ENCODE peak calls at places on chromosomes 3 and 15, in four cellular contexts. E is A549, F is fibroblast of the aortic adventitia, S is GM10248. Q is an unnamed sample.

GRCh38 chr15:29800441-29801366 is 21.6 kb downstream of the TJP1 start:
- DNase-seq in E (no peak), F (no peak), S (no peak), Q (no peak)

GRCh38 chr15:69729167-69729748 is 276.6 kb downstream of the RPLP1 start:
- DNase-seq in E (peak), F (peak), S (peak), Q (peak)

GRCh38 chr3:88283242-88283592 is 133.5 kb downstream of the C3orf38 start:
- DNase-seq in E (no peak), F (no peak), S (no peak), Q (no peak)

GRCh38 chr3:71713041-71713440 is 12.2 kb downstream of the EIF4E3 start:
- DNase-seq in E (no peak), F (no peak), S (no peak), Q (no peak)

GRCh38 chr3:16101295-16102186 is 72.9 kb upstream of the GALNT15 start:
- DNase-seq in E (peak), F (no peak), S (no peak), Q (no peak)

GRCh38 chr3:71851878-71852277 is 66.9 kb upstream of the PROK2 start:
- DNase-seq in E (no peak), F (no peak), S (no peak), Q (no peak)

GRCh38 chr15:62752687-62753517 is 289.6 kb upstream of the TPM1 start:
- DNase-seq in E (no peak), F (peak), S (no peak), Q (no peak)

GRCh38 chr3:151290673-151291072 is 12.3 kb upstream of the P2RY14 start:
- DNase-seq in E (no peak), F (peak), S (peak), Q (no peak)

GRCh38 chr15:51842852-51843737 is 13.6 kb downstream of the TMOD3 start:
- DNase-seq in E (no peak), F (peak), S (peak), Q (no peak)

GRCh38 chr3:197378987-197379718 is 80.7 kb upstream of the DLG1 start:
- DNase-seq in E (no peak), F (no peak), S (no peak), Q (no peak)

GRCh38 chr3:62727981-62728380 is 147.2 kb downstream of the CADPS start:
- DNase-seq in E (no peak), F (no peak), S (no peak), Q (no peak)

GRCh38 chr15:42490743-42491539 is at the start of gene ZNF106:
- DNase-seq in E (peak), F (peak), S (peak), Q (peak)

GRCh38 chr3:11150256-11150655 is 4.0 kb upstream of the HRH1 start:
- DNase-seq in E (no peak), F (peak), S (no peak), Q (no peak)

GRCh38 chr3:103992469-103992868 is 1374.2 kb upstream of the ALCAM start:
- DNase-seq in E (no peak), F (no peak), S (no peak), Q (no peak)

GRCh38 chr3:103991461-103992115 is 1375.1 kb upstream of the ALCAM start:
- DNase-seq in E (no peak), F (peak), S (no peak), Q (no peak)
- TF ChIP-seq CTCF in E (peak), F (no peak), S (peak), Q (peak)

DNA sequence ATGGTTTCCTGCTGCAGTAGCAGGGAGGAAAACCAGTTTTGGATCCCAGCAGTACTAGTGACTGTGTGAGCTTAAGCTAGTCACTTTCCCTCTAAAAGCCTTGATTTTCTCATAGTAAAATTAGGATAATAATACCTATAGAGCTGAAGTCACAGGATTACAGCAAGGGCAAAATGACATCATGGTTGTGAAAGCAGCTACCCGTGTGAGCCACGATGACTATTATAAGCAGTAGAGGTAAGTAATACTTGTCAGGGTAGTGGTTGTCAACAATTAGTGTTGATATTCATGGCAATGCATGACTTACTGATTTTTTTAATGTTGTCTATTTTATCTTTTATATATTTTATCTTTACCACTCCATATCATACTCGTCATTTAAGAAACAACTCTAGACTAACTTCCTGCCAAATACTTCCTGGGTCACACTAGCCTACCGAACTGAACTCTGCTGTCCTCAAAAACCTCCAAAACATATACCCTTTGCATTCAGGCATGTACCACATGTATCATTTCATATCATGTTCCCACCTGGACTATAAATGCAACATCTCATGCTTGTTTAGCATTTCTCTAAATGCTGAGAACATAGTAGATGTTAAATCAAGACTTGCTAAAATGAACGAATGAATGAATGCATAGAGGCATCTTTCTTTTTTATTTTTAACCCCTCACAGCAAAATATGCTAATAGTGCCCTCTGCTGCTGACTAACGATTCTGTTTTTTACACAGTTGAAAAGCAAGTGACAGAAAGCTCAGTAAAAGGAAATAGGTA is 172.6 kb downstream of the P3H2 start:
- DNase-seq in E (no peak), F (peak), S (peak), Q (peak)
- TF ChIP-seq CTCF in E (peak), F (peak), S (peak), Q (peak)

DNA sequence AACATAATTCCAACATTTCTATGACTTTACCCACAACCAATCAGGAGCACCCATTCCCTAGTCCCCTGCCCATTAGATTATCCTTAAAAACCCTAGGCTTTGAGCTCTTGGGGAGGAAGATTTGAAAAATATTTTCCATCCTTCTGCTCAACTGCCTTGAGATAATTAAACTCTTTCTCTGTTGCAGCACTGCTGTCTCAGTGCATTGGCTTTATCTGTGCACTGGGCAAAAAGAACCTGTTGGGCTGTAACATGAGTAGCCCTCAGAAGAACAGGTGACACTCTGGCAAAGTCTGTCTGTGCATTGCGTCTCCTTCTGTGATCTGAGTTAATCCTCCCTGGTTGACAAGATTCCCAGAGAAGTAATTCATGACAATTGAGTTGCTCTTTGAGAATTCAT is 83.9 kb downstream of the ZMAT3 start:
- DNase-seq in E (no peak), F (no peak), S (no peak), Q (no peak)
- TF ChIP-seq CTCF in E (no peak), F (no peak), S (no peak), Q (no peak)

GRCh38 chr15:100385300-100385699 is 43.5 kb upstream of the ADAMTS17 start:
- DNase-seq in E (no peak), F (no peak), S (no peak), Q (no peak)

GRCh38 chr15:100384108-100384410 is 42.3 kb upstream of the ADAMTS17 start:
- DNase-seq in E (no peak), F (no peak), S (no peak), Q (no peak)

DNA sequence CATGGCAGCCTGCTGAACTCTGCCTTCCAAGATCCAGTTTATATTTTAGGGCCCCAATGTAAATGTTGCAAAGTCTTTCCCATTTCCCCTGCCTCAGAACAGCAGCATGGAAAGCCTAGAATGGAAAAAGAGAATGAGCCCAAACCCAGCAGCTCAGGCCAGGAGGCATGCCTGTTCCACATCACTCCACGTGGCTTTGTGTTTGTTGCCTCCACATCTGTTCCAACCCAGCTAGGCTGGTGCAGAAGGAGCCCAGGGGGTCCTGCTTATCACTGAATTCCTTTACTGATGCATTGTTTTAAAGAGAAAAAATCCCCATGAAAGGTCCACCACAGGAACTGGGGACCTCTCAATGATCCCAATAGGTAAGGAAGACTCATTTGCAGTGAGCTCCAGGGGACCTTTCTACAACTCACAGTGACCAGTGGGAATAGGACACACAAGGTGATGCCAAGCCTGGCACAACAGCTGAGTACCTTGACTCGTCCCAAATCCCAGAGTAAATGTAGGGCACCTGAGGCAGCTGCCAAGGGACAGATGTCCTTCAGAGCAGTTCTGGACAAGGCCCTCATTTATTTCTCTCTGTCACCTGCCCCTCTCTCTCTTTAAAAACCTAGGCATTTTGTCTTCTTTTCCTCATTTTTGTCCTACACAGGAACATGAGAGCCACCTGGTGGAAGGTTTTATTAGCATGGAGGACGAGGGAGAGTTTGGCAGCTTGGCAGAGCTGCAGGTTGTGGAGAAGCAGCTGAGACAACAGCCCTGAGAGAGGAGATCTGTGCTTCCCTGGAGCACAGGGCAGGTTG is 41.7 kb upstream of the ADAMTS17 start:
- DNase-seq in E (peak), F (peak), S (no peak), Q (no peak)
- TF ChIP-seq CTCF in E (peak), F (no peak), S (peak), Q (no peak)